ENCODE peak calls at places on chromosomes 13 and 19, in six cellular contexts. K is SK-N-SH; V is CD8-positive, alpha-beta T cell; X is pancreas; A is HT-29; E is mucosa of gallbladder. G is an unnamed sample.

GRCh38 chr19:17404015-17404414 is 1.4 kb downstream of the BST2 start:
- DNase-seq in K (no peak), V (no peak), X (no peak), A (no peak), E (no peak), G (no peak)

GRCh38 chr19:30666301-30666803 is 294.2 kb downstream of the ZNF536 start:
- DNase-seq in K (peak; percentile 78), V (no peak), X (peak; percentile 83), A (peak; percentile 51), E (peak; percentile 40), G (peak; percentile 66)

GRCh38 chr19:1247747-1248453 is 483 bp upstream of the MIDN start:
- DNase-seq in K (peak; percentile 60), V (no peak), X (peak; percentile 86), A (peak; percentile 52), E (peak; percentile 65), G (peak; percentile 48)

GRCh38 chr19:1651548-1652394 is 644 bp downstream of the TCF3 start:
- DNase-seq in K (peak; percentile 82), V (no peak), X (peak; percentile 77), A (peak; percentile 21), E (no peak), G (peak; percentile 26)

GRCh38 chr13:114124921-114125320 is 7.5 kb downstream of the RASA3 start:
- DNase-seq in K (no peak), V (peak; percentile 44), X (no peak), A (no peak), E (no peak), G (no peak)

GRCh38 chr13:33172400-33172799 is 113.2 kb downstream of the STARD13 start:
- DNase-seq in K (no peak), V (no peak), X (no peak), A (no peak), E (no peak), G (no peak)

GRCh38 chr19:15291666-15292065 is 40.7 kb downstream of the BRD4 start:
- DNase-seq in K (no peak), V (no peak), X (no peak), A (no peak), E (no peak), G (no peak)

GRCh38 chr19:38663957-38664502 is 16.6 kb downstream of the ACTN4 start:
- DNase-seq in K (no peak), V (no peak), X (no peak), A (no peak), E (no peak), G (no peak)

GRCh38 chr19:14035706-14036105 is 4.1 kb downstream of the IL27RA start:
- DNase-seq in K (no peak), V (no peak), X (no peak), A (no peak), E (no peak), G (no peak)

GRCh38 chr19:46193678-46194077 is 35.9 kb upstream of the IGFL1 start:
- DNase-seq in K (no peak), V (no peak), X (no peak), A (no peak), E (no peak), G (no peak)

GRCh38 chr19:50978772-50979390 is 4.8 kb downstream of the KLK7 start:
- DNase-seq in K (no peak), V (no peak), X (no peak), A (peak; percentile 7), E (no peak), G (no peak)

GRCh38 chr13:59236309-59236939 is 927.3 kb downstream of the DIAPH3 start:
- DNase-seq in K (peak; percentile 74), V (no peak), X (no peak), A (no peak), E (no peak), G (no peak)

GRCh38 chr19:18868380-18869230 is 27.4 kb downstream of the CERS1 start:
- DNase-seq in K (no peak), V (no peak), X (no peak), A (no peak), E (no peak), G (peak; percentile 55)

GRCh38 chr19:20077791-20078463 is at the start of gene ZNF90:
- DNase-seq in K (peak; percentile 87), V (peak; percentile 63), X (peak; percentile 91), A (no peak), E (peak; percentile 98), G (peak; percentile 98)

GRCh38 chr19:44648536-44649370 is 5.0 kb downstream of the PVR start:
- DNase-seq in K (no peak), V (no peak), X (no peak), A (no peak), E (no peak), G (no peak)

G was measured in ELF-1.